ENCODE peak calls at places on chromosome 7, in seven cellular contexts. One of them, this sample, is unnamed.

GRCh38 chr7:128906001-128906765 is 4.3 kb downstream of the KCP start:
- DNase-seq in smooth muscle cell of the brain vasculature: no peak
- DNase-seq in HFF-Myc: no peak
- DNase-seq in HEK293T: no peak
- DNase-seq in stimulated activated CD8-positive, alpha-beta memory T cell treated with anti-CD3 and anti-CD28 coated beads, Interleukin-2, amount 100 ng/mL, for 1 hour: no peak
- DNase-seq in Daoy: no peak
- DNase-seq in Karpas-422: no peak
- DNase-seq in this sample: no peak

GRCh38 chr7:47804767-47805545 is 143.3 kb downstream of the PKD1L1 start:
- DNase-seq in Daoy: no peak
- DNase-seq in HFF-Myc: no peak
- DNase-seq in smooth muscle cell of the brain vasculature: no peak
- DNase-seq in HEK293T: no peak
- DNase-seq in stimulated activated CD8-positive, alpha-beta memory T cell treated with anti-CD3 and anti-CD28 coated beads, Interleukin-2, amount 100 ng/mL, for 1 hour: no peak
- DNase-seq in Karpas-422: peak; percentile 39
- DNase-seq in this sample: no peak

GRCh38 chr7:95411036-95411435 is 14.9 kb upstream of the PON3 start:
- DNase-seq in stimulated activated CD8-positive, alpha-beta memory T cell treated with anti-CD3 and anti-CD28 coated beads, Interleukin-2, amount 100 ng/mL, for 1 hour: no peak
- DNase-seq in smooth muscle cell of the brain vasculature: no peak
- DNase-seq in HFF-Myc: peak; percentile 25
- DNase-seq in Karpas-422: no peak
- DNase-seq in Daoy: peak; percentile 26
- DNase-seq in HEK293T: no peak
- DNase-seq in this sample: no peak

GRCh38 chr7:47026733-47027450 is 555.0 kb downstream of the TNS3 start:
- DNase-seq in smooth muscle cell of the brain vasculature: no peak
- DNase-seq in HFF-Myc: no peak
- DNase-seq in Karpas-422: no peak
- DNase-seq in stimulated activated CD8-positive, alpha-beta memory T cell treated with anti-CD3 and anti-CD28 coated beads, Interleukin-2, amount 100 ng/mL, for 1 hour: no peak
- DNase-seq in HEK293T: no peak
- DNase-seq in Daoy: no peak
- DNase-seq in this sample: no peak

GRCh38 chr7:102912742-102913141 is at the start of gene LRRC17:
- DNase-seq in HEK293T: peak; percentile 60
- DNase-seq in Karpas-422: no peak
- DNase-seq in HFF-Myc: peak; percentile 85
- DNase-seq in smooth muscle cell of the brain vasculature: peak; percentile 80
- DNase-seq in Daoy: peak; percentile 93
- DNase-seq in stimulated activated CD8-positive, alpha-beta memory T cell treated with anti-CD3 and anti-CD28 coated beads, Interleukin-2, amount 100 ng/mL, for 1 hour: no peak
- DNase-seq in this sample: no peak

GRCh38 chr7:108581655-108582491 is 12.2 kb downstream of the DNAJB9 start:
- DNase-seq in Karpas-422: no peak
- DNase-seq in Daoy: no peak
- DNase-seq in HFF-Myc: no peak
- DNase-seq in HEK293T: no peak
- DNase-seq in smooth muscle cell of the brain vasculature: no peak
- DNase-seq in stimulated activated CD8-positive, alpha-beta memory T cell treated with anti-CD3 and anti-CD28 coated beads, Interleukin-2, amount 100 ng/mL, for 1 hour: no peak
- DNase-seq in this sample: no peak

GRCh38 chr7:105690286-105690915 is 109.1 kb upstream of the EFCAB10 start:
- DNase-seq in stimulated activated CD8-positive, alpha-beta memory T cell treated with anti-CD3 and anti-CD28 coated beads, Interleukin-2, amount 100 ng/mL, for 1 hour: no peak
- DNase-seq in Daoy: no peak
- DNase-seq in HEK293T: no peak
- DNase-seq in Karpas-422: no peak
- DNase-seq in HFF-Myc: no peak
- DNase-seq in smooth muscle cell of the brain vasculature: no peak
- DNase-seq in this sample: no peak

GRCh38 chr7:152402384-152403250 is 33.2 kb downstream of the KMT2C start:
- DNase-seq in HEK293T: no peak
- DNase-seq in stimulated activated CD8-positive, alpha-beta memory T cell treated with anti-CD3 and anti-CD28 coated beads, Interleukin-2, amount 100 ng/mL, for 1 hour: no peak
- DNase-seq in HFF-Myc: no peak
- DNase-seq in smooth muscle cell of the brain vasculature: no peak
- DNase-seq in Karpas-422: no peak
- DNase-seq in Daoy: no peak
- DNase-seq in this sample: no peak

GRCh38 chr7:81415181-81415580 is 354.7 kb downstream of the HGF start:
- DNase-seq in stimulated activated CD8-positive, alpha-beta memory T cell treated with anti-CD3 and anti-CD28 coated beads, Interleukin-2, amount 100 ng/mL, for 1 hour: no peak
- DNase-seq in HFF-Myc: no peak
- DNase-seq in Karpas-422: no peak
- DNase-seq in Daoy: no peak
- DNase-seq in HEK293T: no peak
- DNase-seq in smooth muscle cell of the brain vasculature: no peak
- DNase-seq in this sample: no peak

GRCh38 chr7:12866237-12866636 is 178.8 kb downstream of the ARL4A start:
- DNase-seq in HEK293T: no peak
- DNase-seq in stimulated activated CD8-positive, alpha-beta memory T cell treated with anti-CD3 and anti-CD28 coated beads, Interleukin-2, amount 100 ng/mL, for 1 hour: no peak
- DNase-seq in Karpas-422: no peak
- DNase-seq in Daoy: no peak
- DNase-seq in smooth muscle cell of the brain vasculature: no peak
- DNase-seq in HFF-Myc: no peak
- DNase-seq in this sample: no peak

GRCh38 chr7:13017881-13018280 is 330.4 kb downstream of the ARL4A start:
- DNase-seq in smooth muscle cell of the brain vasculature: peak; percentile 18
- DNase-seq in HEK293T: no peak
- DNase-seq in stimulated activated CD8-positive, alpha-beta memory T cell treated with anti-CD3 and anti-CD28 coated beads, Interleukin-2, amount 100 ng/mL, for 1 hour: no peak
- DNase-seq in HFF-Myc: no peak
- DNase-seq in Karpas-422: no peak
- DNase-seq in Daoy: no peak
- DNase-seq in this sample: no peak

GRCh38 chr7:6480323-6480660 is 32.5 kb upstream of the DAGLB start:
- DNase-seq in smooth muscle cell of the brain vasculature: no peak
- DNase-seq in stimulated activated CD8-positive, alpha-beta memory T cell treated with anti-CD3 and anti-CD28 coated beads, Interleukin-2, amount 100 ng/mL, for 1 hour: no peak
- DNase-seq in HFF-Myc: no peak
- DNase-seq in Karpas-422: no peak
- DNase-seq in HEK293T: no peak
- DNase-seq in Daoy: no peak
- DNase-seq in this sample: no peak

GRCh38 chr7:7157177-7157886 is 25.0 kb upstream of the C1GALT1 start:
- DNase-seq in HFF-Myc: no peak
- DNase-seq in stimulated activated CD8-positive, alpha-beta memory T cell treated with anti-CD3 and anti-CD28 coated beads, Interleukin-2, amount 100 ng/mL, for 1 hour: peak; percentile 26
- DNase-seq in HEK293T: no peak
- DNase-seq in Karpas-422: peak; percentile 33
- DNase-seq in Daoy: peak; percentile 88
- DNase-seq in smooth muscle cell of the brain vasculature: peak; percentile 53
- DNase-seq in this sample: no peak

GRCh38 chr7:18144171-18144570 is 116.5 kb upstream of the PRPS1L1 start:
- DNase-seq in HEK293T: no peak
- DNase-seq in Daoy: no peak
- DNase-seq in smooth muscle cell of the brain vasculature: no peak
- DNase-seq in stimulated activated CD8-positive, alpha-beta memory T cell treated with anti-CD3 and anti-CD28 coated beads, Interleukin-2, amount 100 ng/mL, for 1 hour: no peak
- DNase-seq in Karpas-422: no peak
- DNase-seq in HFF-Myc: no peak
- DNase-seq in this sample: no peak

GRCh38 chr7:8379264-8379663 is 54.1 kb upstream of the NXPH1 start:
- DNase-seq in stimulated activated CD8-positive, alpha-beta memory T cell treated with anti-CD3 and anti-CD28 coated beads, Interleukin-2, amount 100 ng/mL, for 1 hour: no peak
- DNase-seq in Karpas-422: no peak
- DNase-seq in Daoy: no peak
- DNase-seq in HEK293T: no peak
- DNase-seq in HFF-Myc: no peak
- DNase-seq in smooth muscle cell of the brain vasculature: no peak
- DNase-seq in this sample: peak; percentile 39

GRCh38 chr7:5679741-5680473 is 101.6 kb downstream of the RNF216 start:
- DNase-seq in smooth muscle cell of the brain vasculature: no peak
- DNase-seq in HEK293T: no peak
- DNase-seq in HFF-Myc: no peak
- DNase-seq in Karpas-422: peak; percentile 96
- DNase-seq in stimulated activated CD8-positive, alpha-beta memory T cell treated with anti-CD3 and anti-CD28 coated beads, Interleukin-2, amount 100 ng/mL, for 1 hour: no peak
- DNase-seq in Daoy: no peak
- DNase-seq in this sample: no peak

GRCh38 chr7:107085180-107085579 is 40.7 kb downstream of the PRKAR2B start:
- DNase-seq in Karpas-422: no peak
- DNase-seq in smooth muscle cell of the brain vasculature: no peak
- DNase-seq in stimulated activated CD8-positive, alpha-beta memory T cell treated with anti-CD3 and anti-CD28 coated beads, Interleukin-2, amount 100 ng/mL, for 1 hour: no peak
- DNase-seq in Daoy: no peak
- DNase-seq in HEK293T: no peak
- DNase-seq in HFF-Myc: no peak
- DNase-seq in this sample: no peak

This sample was measured in nucleus accumbens.